ENCODE peak calls at places on chromosomes 4 and X, in four cellular contexts. L is mesendoderm, O is IMR-90, R is H1. Y is an unnamed sample.

GRCh38 chr4:154838694-154839093 is 57.6 kb downstream of the RBM46 start:
- DNase-seq in L (no peak), O (no peak), R (no peak), Y (no peak)

GRCh38 chrX:3346436-3347329 is at the start of gene MXRA5:
- DNase-seq in L (peak; percentile 69), O (peak; percentile 11), R (no peak), Y (peak; percentile 76)

GRCh38 chrX:112612558-112612957 is 67.2 kb downstream of the LHFPL1 start:
- DNase-seq in L (no peak), O (no peak), R (no peak), Y (no peak)

GRCh38 chrX:131059231-131059630 is 1.1 kb downstream of the ARHGAP36 start:
- DNase-seq in L (no peak), O (no peak), R (no peak), Y (no peak)

GRCh38 chr4:78293841-78294301 is 236.7 kb downstream of the FRAS1 start:
- DNase-seq in L (no peak), O (peak; percentile 74), R (no peak), Y (no peak)

GRCh38 chr4:82899339-82899738 is 1.2 kb upstream of the THAP9 start:
- DNase-seq in L (no peak), O (no peak), R (no peak), Y (no peak)

GRCh38 chr4:47749858-47750257 is 88.0 kb downstream of the CORIN start:
- DNase-seq in L (no peak), O (no peak), R (no peak), Y (no peak)

GRCh38 chrX:150837845-150838244 is 60.6 kb downstream of the CD99L2 start:
- DNase-seq in L (no peak), O (no peak), R (no peak), Y (no peak)

GRCh38 chr4:40897557-40898203 is 147.9 kb downstream of the NSUN7 start:
- DNase-seq in L (peak; percentile 81), O (peak; percentile 51), R (peak; percentile 43), Y (peak; percentile 82)

GRCh38 chr4:187480146-187481145 is 515.1 kb upstream of the ZFP42 start:
- DNase-seq in L (no peak), O (peak; percentile 47), R (no peak), Y (no peak)

GRCh38 chr4:32163125-32163524 is 1443.0 kb downstream of the PCDH7 start:
- DNase-seq in L (peak; percentile 22), O (no peak), R (no peak), Y (no peak)

GRCh38 chr4:40594261-40595178 is 35.1 kb downstream of the RBM47 start:
- DNase-seq in L (no peak), O (peak; percentile 79), R (no peak), Y (no peak)

GRCh38 chr4:144985014-144985413 is 113.0 kb downstream of the ANAPC10 start:
- DNase-seq in L (no peak), O (no peak), R (no peak), Y (no peak)

GRCh38 chr4:113809313-113809712 is 47.8 kb upstream of the CAMK2D start:
- DNase-seq in L (no peak), O (no peak), R (no peak), Y (no peak)

GRCh38 chr4:11700751-11701226 is 272.1 kb upstream of the HS3ST1 start:
- DNase-seq in L (no peak), O (peak; percentile 74), R (no peak), Y (no peak)

GRCh38 chrX:48911407-48912182 is at the start of gene SLC35A2:
- DNase-seq in L (peak; percentile 93), O (peak; percentile 64), R (no peak), Y (peak; percentile 86)

GRCh38 chr4:99518883-99519282 is 8.1 kb downstream of the C4orf17 start:
- DNase-seq in L (peak; percentile 11), O (no peak), R (no peak), Y (no peak)

GRCh38 chr4:48445704-48446103 is 37.4 kb upstream of the SLC10A4 start:
- DNase-seq in L (no peak), O (peak; percentile 12), R (no peak), Y (no peak)

GRCh38 chr4:31768756-31769155 is 1048.6 kb downstream of the PCDH7 start:
- DNase-seq in L (no peak), O (no peak), R (no peak), Y (no peak)

GRCh38 chr4:98327694-98328093 is 66.5 kb downstream of the RAP1GDS1 start:
- DNase-seq in L (no peak), O (no peak), R (no peak), Y (no peak)

DNA sequence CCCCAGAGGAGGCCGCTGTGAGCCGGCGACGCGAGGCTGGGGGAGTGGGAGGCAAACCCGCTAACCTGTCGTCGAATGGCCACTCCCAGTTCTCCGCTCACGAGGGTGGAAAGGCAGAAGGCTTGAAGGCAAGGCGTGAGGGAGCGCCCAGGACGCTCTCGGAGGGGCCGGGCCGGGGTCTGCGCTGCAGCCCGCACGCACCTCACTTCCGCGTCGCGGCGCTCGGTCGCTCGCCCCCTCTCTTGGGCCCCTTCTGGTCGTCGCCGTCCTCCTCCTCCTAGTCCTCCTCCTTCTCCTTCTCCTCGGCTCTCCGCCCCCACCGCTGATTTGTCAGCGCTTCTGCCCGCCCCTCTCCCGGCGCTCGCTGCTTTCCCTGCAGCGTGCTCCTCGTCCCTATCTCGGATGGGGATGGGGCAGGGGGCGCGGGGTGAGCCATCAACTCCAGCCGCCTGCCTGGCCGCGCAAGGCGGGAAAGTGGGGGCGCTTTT is at the start of gene SNCA:
- DNase-seq in L (peak; percentile 90), O (peak; percentile 21), R (peak; percentile 60), Y (peak; percentile 93)
- H3K18ac ChIP-seq in L (no peak within 1 kb of the TSS), O (no peak within 1 kb of the TSS), R (peak within 1 kb of the TSS; percentile 55), Y (no peak within 1 kb of the TSS)

GRCh38 chr4:170729897-170730296 is 640.1 kb upstream of the AADAT start:
- DNase-seq in L (no peak), O (no peak), R (no peak), Y (no peak)
- H4K8ac ChIP-seq in L (no peak overlapping the region), O (no peak overlapping the region), R (no peak overlapping the region), Y (no peak overlapping the region)

GRCh38 chr4:1459081-1459480 is 52.8 kb upstream of the NKX1-1 start:
- DNase-seq in L (no peak), O (no peak), R (no peak), Y (peak; percentile 44)
- H4K5ac ChIP-seq in L (no peak overlapping the region), O (no peak overlapping the region), R (no peak overlapping the region), Y (no peak overlapping the region)

DNA sequence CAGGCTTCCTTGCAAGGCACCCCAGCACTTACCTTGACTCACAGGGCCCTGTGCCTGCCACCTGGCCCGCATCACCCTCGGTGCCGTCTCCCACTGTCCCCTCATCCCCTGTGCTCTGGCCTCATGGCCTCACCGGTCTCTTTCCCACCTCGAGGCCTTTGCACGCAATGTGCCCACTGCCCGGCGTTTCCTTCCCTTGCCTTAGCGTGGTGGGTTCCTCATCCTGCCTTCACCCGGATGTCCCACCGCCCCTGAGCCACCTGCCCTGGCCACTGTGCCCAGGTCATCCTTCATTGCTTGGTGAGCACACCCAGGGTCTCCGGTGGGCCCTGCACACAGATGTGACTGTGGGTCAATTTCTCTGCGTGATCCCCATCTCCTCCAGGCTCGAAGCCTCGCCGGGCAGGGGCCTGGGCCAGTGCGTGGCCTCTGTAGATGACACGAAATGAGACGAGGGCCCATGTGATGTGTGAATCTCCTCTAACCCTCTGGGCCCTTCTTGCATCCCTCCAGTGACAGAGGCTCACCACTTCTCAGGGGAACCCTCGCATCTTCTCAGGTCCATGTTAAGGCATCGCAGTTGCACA is 4.6 kb downstream of the HTRA3 start:
- DNase-seq in L (no peak), O (no peak), R (no peak), Y (no peak)
- H3K18ac ChIP-seq in L (no peak overlapping the region), O (no peak overlapping the region), R (no peak overlapping the region), Y (no peak overlapping the region)

GRCh38 chr4:74262522-74262921 is 45.7 kb upstream of the EPGN start:
- DNase-seq in L (no peak), O (no peak), R (no peak), Y (no peak)

GRCh38 chr4:74258949-74259348 is 49.3 kb upstream of the EPGN start:
- DNase-seq in L (no peak), O (peak; percentile 60), R (no peak), Y (no peak)
- H4K8ac ChIP-seq in L (no peak overlapping the region), O (no peak overlapping the region), R (no peak overlapping the region), Y (no peak overlapping the region)

GRCh38 chrX:87580862-87581261 is 63.3 kb downstream of the KLHL4 start:
- DNase-seq in L (peak; percentile 47), O (no peak), R (no peak), Y (no peak)

GRCh38 chrX:87582453-87582852 is 64.9 kb downstream of the KLHL4 start:
- DNase-seq in L (no peak), O (no peak), R (no peak), Y (no peak)

GRCh38 chrX:87578978-87579377 is 61.4 kb downstream of the KLHL4 start:
- DNase-seq in L (peak; percentile 28), O (no peak), R (no peak), Y (no peak)

DNA sequence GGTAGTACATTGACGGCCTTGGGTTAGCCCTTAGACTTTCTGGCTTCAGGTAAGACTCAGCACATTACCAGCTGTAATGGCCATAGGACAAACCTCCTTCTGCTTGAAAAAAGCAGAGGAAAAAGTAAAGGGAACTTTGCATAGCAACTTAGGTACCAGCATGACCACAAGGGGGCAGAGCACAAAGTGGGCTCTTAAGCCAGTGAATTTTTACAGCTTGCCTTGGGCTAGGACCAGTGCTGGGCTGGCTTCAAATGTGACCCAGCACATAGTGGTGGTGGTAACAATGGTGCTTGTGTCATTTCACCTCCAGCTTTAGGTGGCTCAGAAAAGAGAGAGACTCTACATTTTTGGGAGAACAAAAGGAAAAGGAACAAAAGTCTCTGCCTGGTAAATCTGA is 66.1 kb downstream of the KLHL4 start:
- DNase-seq in L (peak; percentile 62), O (peak; percentile 10), R (peak; percentile 5), Y (peak; percentile 66)
- H4K5ac ChIP-seq in L (no peak overlapping the region), O (no peak overlapping the region), R (no peak overlapping the region), Y (no peak overlapping the region)

DNA sequence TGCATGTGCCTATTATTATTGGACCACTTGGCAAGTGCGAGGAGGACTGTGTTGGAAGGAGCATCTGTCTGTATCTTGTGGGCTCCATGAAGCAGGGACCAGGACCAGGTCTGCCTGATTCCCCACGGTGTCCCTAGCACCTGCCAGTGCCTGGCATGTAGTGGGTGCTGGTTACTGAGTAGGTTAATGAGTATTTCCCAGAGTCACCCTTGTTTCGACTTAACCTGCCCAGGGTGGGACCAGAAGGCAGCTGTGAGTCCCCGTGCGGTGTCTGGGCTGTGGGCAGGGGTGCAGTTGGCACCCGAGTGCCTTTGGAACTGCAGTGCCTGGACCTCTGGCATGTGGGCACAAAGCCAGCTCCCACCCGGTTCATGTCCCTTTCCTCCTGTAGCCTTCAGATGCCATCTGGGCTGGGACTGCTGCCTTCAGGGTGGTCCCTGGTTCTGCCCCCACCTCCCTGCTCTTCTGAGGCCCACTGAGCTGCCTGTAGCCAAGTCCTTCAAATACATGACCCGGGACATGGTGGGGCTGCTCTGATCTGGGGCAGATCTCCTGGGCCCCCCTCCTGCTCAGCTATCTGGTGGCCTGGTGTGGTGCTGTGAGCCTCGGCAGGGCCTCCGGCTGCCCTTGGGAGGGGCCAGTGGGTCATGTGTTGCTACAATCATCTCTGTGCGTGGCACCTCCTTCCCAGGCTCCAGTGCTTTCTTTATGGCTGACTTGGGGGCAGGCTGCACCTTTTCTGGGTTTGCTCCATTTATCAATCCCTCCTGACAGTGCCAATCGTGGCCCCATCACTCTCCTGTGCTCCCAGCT is 53.0 kb upstream of the SORCS2 start:
- DNase-seq in L (no peak), O (no peak), R (no peak), Y (no peak)
- H3K18ac ChIP-seq in L (no peak overlapping the region), O (no peak overlapping the region), R (no peak overlapping the region), Y (no peak overlapping the region)

GRCh38 chr4:67593741-67594175 is 35.2 kb downstream of the STAP1 start:
- DNase-seq in L (no peak), O (peak; percentile 25), R (no peak), Y (no peak)
- H4K8ac ChIP-seq in L (no peak overlapping the region), O (no peak overlapping the region), R (no peak overlapping the region), Y (no peak overlapping the region)

Y was measured in H9.